ENCODE peak calls at places on chromosomes 5 and 9, in ten cellular contexts. B, E, G, H, J, Z, K, N, U and P are unnamed samples.
A peak's percentile ranks its signal among the peaks of the same experiment; 100 is the strongest.

GRCh38 chr9:98532147-98532546 is 176.6 kb downstream of the GABBR2 start:
- DNase-seq in U (no peak), B (no peak), G (no peak), Z (no peak), N (no peak), K (no peak), E (no peak), H (no peak), J (no peak), P (no peak)

GRCh38 chr5:32225445-32225844 is 51.3 kb upstream of the GOLPH3 start:
- DNase-seq in E (no peak), H (no peak), J (no peak), B (no peak), Z (peak; percentile 83), U (no peak), N (peak; percentile 90), K (no peak), G (no peak), P (peak; percentile 73)

GRCh38 chr5:160555836-160556660 is 134.4 kb downstream of the PTTG1 start:
- DNase-seq in N (peak; percentile 7), E (peak; percentile 17), H (peak; percentile 20), U (no peak), G (no peak), Z (no peak), K (no peak), B (no peak), J (peak; percentile 65), P (no peak)

GRCh38 chr9:69580582-69580945 is 91.6 kb downstream of the APBA1 start:
- DNase-seq in K (no peak), Z (no peak), H (no peak), G (no peak), B (no peak), E (no peak), U (no peak), J (no peak), N (no peak), P (no peak)

GRCh38 chr9:37693265-37693664 is 42.5 kb downstream of the FRMPD1 start:
- DNase-seq in E (peak; percentile 76), Z (peak; percentile 13), U (no peak), K (no peak), G (no peak), B (no peak), N (peak; percentile 47), H (peak; percentile 12), J (no peak), P (peak; percentile 18)

GRCh38 chr9:134717793-134718645 is 76.4 kb downstream of the COL5A1 start:
- DNase-seq in E (peak; percentile 54), J (no peak), H (no peak), G (no peak), U (no peak), B (no peak), N (no peak), K (no peak), Z (no peak), P (no peak)

GRCh38 chr9:101356619-101357018 is 28.2 kb downstream of the BAAT start:
- DNase-seq in J (no peak), Z (no peak), K (no peak), G (no peak), H (no peak), N (no peak), E (no peak), U (no peak), B (no peak), P (no peak)

GRCh38 chr5:74342948-74343682 is 297.4 kb downstream of the ENC1 start:
- DNase-seq in J (peak; percentile 31), U (no peak), E (no peak), G (no peak), K (no peak), N (no peak), H (no peak), B (peak; percentile 30), Z (no peak), P (no peak)

GRCh38 chr9:125330587-125330986 is 69.0 kb downstream of the GAPVD1 start:
- DNase-seq in N (no peak), J (no peak), H (no peak), E (no peak), G (no peak), Z (no peak), B (no peak), U (no peak), K (no peak), P (no peak)

GRCh38 chr9:137254624-137255447 is at the start of gene NELFB:
- DNase-seq in U (peak; percentile 88), E (peak; percentile 89), H (peak; percentile 92), J (peak; percentile 83), K (peak; percentile 96), G (peak; percentile 93), B (peak; percentile 80), N (peak; percentile 96), Z (peak; percentile 83), P (peak; percentile 85)

GRCh38 chr5:54040773-54041172 is 269.6 kb downstream of the ARL15 start:
- DNase-seq in H (no peak), Z (no peak), B (no peak), G (no peak), J (no peak), N (no peak), U (no peak), K (no peak), E (no peak), P (no peak)

GRCh38 chr9:126692759-126693427 is 79.2 kb downstream of the LMX1B start:
- DNase-seq in Z (no peak), K (no peak), J (no peak), G (peak; percentile 8), E (no peak), H (no peak), N (no peak), B (no peak), U (no peak), P (no peak)

GRCh38 chr9:127654619-127655018 is 42.5 kb downstream of the STXBP1 start:
- DNase-seq in J (no peak), E (no peak), H (no peak), K (no peak), Z (no peak), B (no peak), U (no peak), N (no peak), G (no peak), P (no peak)

GRCh38 chr9:86185872-86186271 is 73.6 kb downstream of the C9orf153 start:
- DNase-seq in G (no peak), B (no peak), H (no peak), E (no peak), J (no peak), U (no peak), N (peak; percentile 26), K (no peak), Z (no peak), P (no peak)

GRCh38 chr9:19186240-19186639 is 44.3 kb upstream of the DENND4C start:
- DNase-seq in U (no peak), Z (no peak), J (no peak), H (peak; percentile 61), K (no peak), N (no peak), E (no peak), B (no peak), G (no peak), P (no peak)

GRCh38 chr9:106619211-106619610 is 243.8 kb upstream of the ZNF462 start:
- DNase-seq in U (no peak), J (no peak), Z (peak; percentile 78), G (no peak), K (no peak), N (peak; percentile 5), E (no peak), B (no peak), H (no peak), P (no peak)

GRCh38 chr9:112846528-112847488 is 43.9 kb downstream of the SLC46A2 start:
- DNase-seq in J (no peak), G (peak; percentile 27), U (no peak), N (peak; percentile 47), B (no peak), Z (peak; percentile 76), K (no peak), H (no peak), E (no peak), P (no peak)

GRCh38 chr5:111999286-111999685 is 242.3 kb upstream of the NREP start:
- DNase-seq in N (peak; percentile 77), H (no peak), K (no peak), B (no peak), Z (peak; percentile 78), E (no peak), J (no peak), U (no peak), G (no peak), P (no peak)

GRCh38 chr9:73596321-73596720 is 444.7 kb downstream of the ANXA1 start:
- DNase-seq in E (no peak), G (no peak), H (no peak), Z (no peak), K (no peak), B (no peak), U (no peak), N (no peak), J (no peak), P (no peak)

GRCh38 chr5:6656680-6657079 is 23.4 kb downstream of the SRD5A1 start:
- DNase-seq in B (no peak), U (no peak), G (no peak), N (peak; percentile 9), E (no peak), K (no peak), J (no peak), H (no peak), Z (peak; percentile 18), P (no peak)

GRCh38 chr5:143605403-143606005 is 202.0 kb upstream of the NR3C1 start:
- DNase-seq in Z (peak; percentile 16), J (no peak), K (no peak), N (no peak), H (peak; percentile 59), E (no peak), U (no peak), B (no peak), G (no peak), P (peak; percentile 18)

GRCh38 chr9:95645992-95646391 is 129.2 kb upstream of the PTCH1 start:
- DNase-seq in E (no peak), U (no peak), J (no peak), Z (peak; percentile 53), K (no peak), B (no peak), G (no peak), N (no peak), H (no peak), P (no peak)